ENCODE peak calls at places on chromosomes 6 and 20, in four cellular contexts. One of them, this sample, is unnamed.

GRCh38 chr6:1423578-1423977 is 34.2 kb downstream of the FOXF2 start:
- DNase-seq in heart left ventricle: no peak
- DNase-seq in body of pancreas: no peak
- DNase-seq in tibial nerve: no peak
- DNase-seq in this sample: no peak

GRCh38 chr6:139888691-139889122 is 514.3 kb upstream of the CITED2 start:
- DNase-seq in tibial nerve: no peak
- DNase-seq in body of pancreas: no peak
- DNase-seq in heart left ventricle: no peak
- DNase-seq in this sample: no peak

GRCh38 chr6:149428606-149429005 is 28.5 kb downstream of the SUMO4 start:
- DNase-seq in tibial nerve: no peak
- DNase-seq in heart left ventricle: no peak
- DNase-seq in body of pancreas: no peak
- DNase-seq in this sample: no peak

GRCh38 chr6:32604434-32604877 is 14.8 kb upstream of the HLA-DRB1 start:
- DNase-seq in heart left ventricle: no peak
- DNase-seq in tibial nerve: no peak
- DNase-seq in body of pancreas: no peak
- DNase-seq in this sample: no peak

GRCh38 chr6:149140137-149140909 is 177.2 kb upstream of the TAB2 start:
- DNase-seq in body of pancreas: no peak
- DNase-seq in tibial nerve: no peak
- DNase-seq in heart left ventricle: no peak
- DNase-seq in this sample: no peak

GRCh38 chr6:25034477-25034876 is 98.7 kb upstream of the RIPOR2 start:
- DNase-seq in tibial nerve: no peak
- DNase-seq in body of pancreas: no peak
- DNase-seq in heart left ventricle: no peak
- DNase-seq in this sample: no peak

GRCh38 chr6:113347420-113347819 is 509.7 kb upstream of the MARCKS start:
- DNase-seq in heart left ventricle: no peak
- DNase-seq in body of pancreas: no peak
- DNase-seq in tibial nerve: no peak
- DNase-seq in this sample: no peak

GRCh38 chr6:9412951-9413559 is 977.7 kb upstream of the SLC35B3 start:
- DNase-seq in tibial nerve: no peak
- DNase-seq in body of pancreas: peak
- DNase-seq in heart left ventricle: no peak
- DNase-seq in this sample: no peak

GRCh38 chr20:55004044-55004443 is 528.7 kb downstream of the DOK5 start:
- DNase-seq in heart left ventricle: no peak
- DNase-seq in body of pancreas: no peak
- DNase-seq in tibial nerve: no peak
- DNase-seq in this sample: no peak

GRCh38 chr20:61414455-61414991 is 162.5 kb downstream of the CDH4 start:
- DNase-seq in body of pancreas: no peak
- DNase-seq in heart left ventricle: no peak
- DNase-seq in tibial nerve: no peak
- DNase-seq in this sample: no peak

GRCh38 chr6:99768166-99768565 is 161.5 kb downstream of the PRDM13 start:
- DNase-seq in tibial nerve: no peak
- DNase-seq in heart left ventricle: no peak
- DNase-seq in body of pancreas: no peak
- DNase-seq in this sample: no peak

GRCh38 chr20:22577515-22578220 is 6.7 kb downstream of the FOXA2 start:
- DNase-seq in body of pancreas: peak
- DNase-seq in heart left ventricle: no peak
- DNase-seq in tibial nerve: no peak
- DNase-seq in this sample: no peak

GRCh38 chr20:16485406-16485805 is 87.8 kb downstream of the KIF16B start:
- DNase-seq in tibial nerve: no peak
- DNase-seq in heart left ventricle: no peak
- DNase-seq in body of pancreas: no peak
- DNase-seq in this sample: no peak

GRCh38 chr6:165999279-165999678 is 168.4 kb downstream of the TBXT start:
- DNase-seq in body of pancreas: no peak
- DNase-seq in tibial nerve: no peak
- DNase-seq in heart left ventricle: no peak
- DNase-seq in this sample: no peak

GRCh38 chr6:144710207-144710606 is 425.1 kb downstream of the UTRN start:
- DNase-seq in heart left ventricle: no peak
- DNase-seq in tibial nerve: no peak
- DNase-seq in body of pancreas: no peak
- DNase-seq in this sample: no peak

GRCh38 chr6:151721671-151722070 is 85.8 kb upstream of the ESR1 start:
- DNase-seq in body of pancreas: no peak
- DNase-seq in heart left ventricle: no peak
- DNase-seq in tibial nerve: no peak
- DNase-seq in this sample: no peak

GRCh38 chr20:18638768-18639167 is 50.9 kb downstream of the DTD1 start:
- DNase-seq in tibial nerve: no peak
- DNase-seq in heart left ventricle: no peak
- DNase-seq in body of pancreas: no peak
- DNase-seq in this sample: no peak

GRCh38 chr20:18727032-18727508 is 86.5 kb upstream of the SCP2D1 start:
- DNase-seq in body of pancreas: peak
- DNase-seq in tibial nerve: no peak
- DNase-seq in heart left ventricle: no peak
- DNase-seq in this sample: no peak

GRCh38 chr20:59299961-59300340 is 460 bp upstream of the EDN3 start:
- DNase-seq in tibial nerve: no peak
- DNase-seq in body of pancreas: peak
- DNase-seq in heart left ventricle: no peak
- DNase-seq in this sample: no peak
- TF ChIP-seq POLR2A in tibial nerve: no peak
- TF ChIP-seq POLR2A in body of pancreas: no peak
- TF ChIP-seq POLR2A in heart left ventricle: no peak
- TF ChIP-seq POLR2A in this sample: no peak

GRCh38 chr6:46411798-46412197 is 79.5 kb downstream of the RCAN2 start:
- DNase-seq in body of pancreas: no peak
- DNase-seq in tibial nerve: no peak
- DNase-seq in heart left ventricle: no peak
- DNase-seq in this sample: no peak

GRCh38 chr6:46410330-46410953 is 80.8 kb downstream of the RCAN2 start:
- DNase-seq in tibial nerve: no peak
- DNase-seq in body of pancreas: peak
- DNase-seq in heart left ventricle: no peak
- DNase-seq in this sample: no peak

GRCh38 chr6:46407785-46408530 is 83.3 kb downstream of the RCAN2 start:
- DNase-seq in heart left ventricle: no peak
- DNase-seq in tibial nerve: no peak
- DNase-seq in body of pancreas: no peak
- DNase-seq in this sample: no peak

GRCh38 chr6:46412662-46413061 is 78.6 kb downstream of the RCAN2 start:
- DNase-seq in heart left ventricle: no peak
- DNase-seq in tibial nerve: no peak
- DNase-seq in body of pancreas: no peak
- DNase-seq in this sample: no peak

DNA sequence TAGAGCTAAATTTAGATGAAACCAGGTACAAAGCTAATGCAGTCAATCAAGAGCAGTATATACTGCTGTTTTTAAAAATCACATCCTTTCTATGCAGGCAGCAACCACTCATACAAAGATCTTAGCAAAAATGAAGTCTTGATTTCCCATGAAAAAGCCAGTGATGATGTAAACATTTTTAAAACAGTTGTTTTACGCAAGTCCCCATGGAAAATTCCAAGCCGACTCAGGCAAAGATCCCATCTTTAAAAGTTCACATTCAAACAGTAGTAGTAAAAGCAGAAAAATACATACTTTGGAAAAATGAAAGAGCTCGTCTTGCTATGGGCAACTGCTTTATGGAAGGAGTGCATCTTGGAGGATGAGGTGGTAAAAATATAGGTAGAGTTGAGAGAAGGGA is 84.0 kb downstream of the RCAN2 start:
- DNase-seq in body of pancreas: no peak
- DNase-seq in tibial nerve: no peak
- DNase-seq in heart left ventricle: no peak
- DNase-seq in this sample: no peak
- H3K4me3 ChIP-seq in body of pancreas: no peak
- H3K4me3 ChIP-seq in tibial nerve: no peak
- H3K4me3 ChIP-seq in heart left ventricle: no peak
- H3K4me3 ChIP-seq in this sample: no peak

GRCh38 chr6:34888441-34888820 is 589 bp upstream of the TAF11 start:
- DNase-seq in body of pancreas: no peak
- DNase-seq in tibial nerve: no peak
- DNase-seq in heart left ventricle: no peak
- DNase-seq in this sample: no peak

GRCh38 chr6:34890526-34890910 is 1.5 kb downstream of the ANKS1A start:
- DNase-seq in body of pancreas: no peak
- DNase-seq in tibial nerve: no peak
- DNase-seq in heart left ventricle: no peak
- DNase-seq in this sample: no peak

GRCh38 chr6:34884996-34885395 is 2.8 kb downstream of the TAF11 start:
- DNase-seq in heart left ventricle: no peak
- DNase-seq in tibial nerve: no peak
- DNase-seq in body of pancreas: no peak
- DNase-seq in this sample: no peak

GRCh38 chr6:34888874-34889555 is at the start of gene ANKS1A:
- DNase-seq in tibial nerve: peak
- DNase-seq in body of pancreas: peak
- DNase-seq in heart left ventricle: peak
- DNase-seq in this sample: peak

GRCh38 chr6:34887753-34888440 is at the start of gene TAF11:
- DNase-seq in tibial nerve: peak
- DNase-seq in body of pancreas: peak
- DNase-seq in heart left ventricle: peak
- DNase-seq in this sample: peak
- TF ChIP-seq POLR2A in tibial nerve: peak
- TF ChIP-seq POLR2A in body of pancreas: peak
- TF ChIP-seq POLR2A in heart left ventricle: peak
- TF ChIP-seq POLR2A in this sample: peak

DNA sequence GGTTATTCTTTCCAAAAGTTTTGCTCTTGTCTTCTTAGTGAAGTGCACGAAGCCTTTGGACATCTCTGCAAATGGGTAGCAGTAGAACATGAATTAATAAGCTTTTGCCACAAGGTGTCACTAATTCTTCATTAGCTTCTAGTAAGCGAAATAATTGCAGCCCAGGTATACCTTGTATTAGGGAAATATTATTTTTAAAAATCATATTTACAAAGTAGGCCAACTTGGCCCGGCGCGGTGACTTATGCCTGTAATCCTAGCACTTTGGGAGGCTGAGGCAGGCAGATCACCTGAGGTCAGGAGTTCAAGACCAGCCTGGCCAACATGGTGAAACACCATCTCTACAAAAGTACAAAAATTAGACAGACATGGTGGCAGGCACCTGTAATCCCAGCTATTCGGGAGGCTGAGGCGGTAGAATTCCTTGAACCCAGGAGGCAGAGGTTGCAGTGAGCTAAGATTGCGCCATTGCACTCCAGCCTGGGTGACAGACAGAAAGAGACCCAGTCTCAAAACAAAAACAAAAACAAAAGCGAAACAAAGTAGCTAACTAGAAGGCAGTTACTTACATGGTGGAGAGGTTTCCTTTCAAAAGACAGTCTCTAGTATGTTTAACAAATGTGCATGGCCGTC is 8.8 kb upstream of the RSPH3 start:
- DNase-seq in body of pancreas: no peak
- DNase-seq in heart left ventricle: no peak
- DNase-seq in tibial nerve: no peak
- DNase-seq in this sample: no peak
- H3K4me3 ChIP-seq in body of pancreas: no peak
- H3K4me3 ChIP-seq in heart left ventricle: no peak
- H3K4me3 ChIP-seq in tibial nerve: no peak
- H3K4me3 ChIP-seq in this sample: no peak

DNA sequence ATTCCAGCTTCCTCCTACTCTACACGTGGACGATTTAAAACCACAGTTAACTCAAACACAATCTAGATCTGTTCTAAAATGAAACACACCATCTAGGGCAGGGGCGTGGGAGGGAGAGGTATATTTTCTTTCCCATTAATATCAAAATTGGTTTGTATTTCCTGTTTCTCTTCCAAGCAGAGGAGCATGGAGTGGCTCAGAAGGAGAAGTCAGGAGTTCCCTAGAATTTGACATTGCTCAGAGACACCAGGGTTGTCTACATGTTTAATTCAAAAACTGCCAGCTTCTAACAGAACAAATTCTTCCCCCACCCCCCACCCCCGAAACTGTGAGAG is 2.3 kb downstream of the PREX1 start:
- DNase-seq in body of pancreas: no peak
- DNase-seq in tibial nerve: no peak
- DNase-seq in heart left ventricle: no peak
- DNase-seq in this sample: no peak
- TF ChIP-seq POLR2A in body of pancreas: no peak
- TF ChIP-seq POLR2A in tibial nerve: no peak
- TF ChIP-seq POLR2A in heart left ventricle: no peak
- TF ChIP-seq POLR2A in this sample: no peak

GRCh38 chr6:7115452-7116223 is 7.9 kb downstream of the RREB1 start:
- DNase-seq in body of pancreas: no peak
- DNase-seq in tibial nerve: no peak
- DNase-seq in heart left ventricle: no peak
- DNase-seq in this sample: no peak
- H3K4me3 ChIP-seq in body of pancreas: no peak
- H3K4me3 ChIP-seq in tibial nerve: no peak
- H3K4me3 ChIP-seq in heart left ventricle: no peak
- H3K4me3 ChIP-seq in this sample: no peak

DNA sequence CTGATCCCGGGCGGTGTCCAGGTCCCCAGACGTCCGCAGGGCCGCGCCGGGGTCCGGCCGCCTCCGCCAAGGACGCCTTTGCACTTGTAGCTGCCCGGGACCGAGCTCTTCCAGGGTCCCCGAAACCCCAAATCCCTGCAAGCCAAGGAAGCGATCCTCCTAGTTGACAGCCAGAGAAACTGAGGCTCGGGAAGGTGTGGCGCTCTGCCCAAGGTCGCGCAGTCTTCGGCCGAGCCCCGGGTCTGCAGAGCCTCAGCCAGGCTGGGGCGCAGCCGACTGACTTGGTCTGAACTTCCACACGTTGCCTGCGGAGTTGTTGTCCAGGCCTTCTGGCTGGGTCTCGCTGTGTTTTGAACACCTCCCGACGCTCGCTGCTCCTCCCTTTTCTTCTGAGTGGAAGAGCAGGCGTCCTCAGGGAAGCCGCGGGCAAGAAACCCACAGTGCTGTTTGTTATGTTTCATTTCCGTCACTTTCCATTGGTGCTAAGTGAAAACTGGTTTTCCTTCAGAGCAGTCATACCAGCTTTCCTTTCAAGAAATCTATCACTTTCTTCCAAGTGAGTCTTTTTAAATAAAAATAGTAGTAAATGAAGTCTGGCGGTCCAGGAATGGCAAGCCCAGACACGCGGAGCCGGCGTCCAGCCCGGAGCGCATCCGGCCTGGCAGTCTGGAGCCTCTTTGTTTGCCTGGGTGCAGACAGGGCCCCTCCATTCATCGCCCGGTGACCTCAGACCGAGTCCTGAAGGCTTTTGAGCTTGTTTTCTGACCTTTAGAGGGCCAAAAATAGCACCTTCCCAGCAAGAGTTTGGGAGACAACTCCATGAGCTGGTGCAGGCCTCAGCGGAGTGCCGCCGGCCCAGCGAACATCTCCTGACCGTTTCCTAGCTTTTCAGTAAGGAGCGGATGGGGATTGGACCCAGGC is 698 bp downstream of the FAM210B start:
- DNase-seq in tibial nerve: no peak
- DNase-seq in heart left ventricle: peak
- DNase-seq in body of pancreas: peak
- DNase-seq in this sample: peak
- TF ChIP-seq POLR2A in tibial nerve: no peak
- TF ChIP-seq POLR2A in heart left ventricle: no peak
- TF ChIP-seq POLR2A in body of pancreas: peak
- TF ChIP-seq POLR2A in this sample: no peak

GRCh38 chr6:82385961-82386360 is 22.3 kb downstream of the TPBG start:
- DNase-seq in heart left ventricle: no peak
- DNase-seq in tibial nerve: no peak
- DNase-seq in body of pancreas: peak
- DNase-seq in this sample: no peak
- H3K4me3 ChIP-seq in heart left ventricle: no peak
- H3K4me3 ChIP-seq in tibial nerve: no peak
- H3K4me3 ChIP-seq in body of pancreas: no peak
- H3K4me3 ChIP-seq in this sample: no peak

This sample was measured in uterus.